ENCODE peak calls at places on chromosomes 3 and 15, in ten cellular contexts. P, T, Y, A, X, G, C, I, K and R are unnamed samples. For H3K4me1, the result is how much of the 10 kb centered on the place peaks cover.

GRCh38 chr3:65595222-65595996 is 443.3 kb downstream of the MAGI1 start:
- DNase-seq in P (no peak), T (no peak), Y (no peak), A (no peak), X (peak), G (no peak), C (no peak), I (no peak), K (no peak), R (no peak)

GRCh38 chr15:76006136-76006778 is 6.0 kb downstream of the NRG4 start:
- DNase-seq in P (no peak), T (no peak), Y (peak), A (no peak), X (peak), G (no peak), C (peak), I (no peak), K (no peak), R (no peak)

GRCh38 chr3:67624078-67624477 is 30.3 kb downstream of the SUCLG2 start:
- DNase-seq in P (no peak), T (no peak), Y (no peak), A (no peak), X (no peak), G (no peak), C (no peak), I (no peak), K (no peak), R (no peak)

GRCh38 chr3:175392653-175393052 is 533.5 kb downstream of the NAALADL2 start:
- DNase-seq in P (no peak), T (no peak), Y (no peak), A (no peak), X (no peak), G (no peak), C (peak), I (no peak), K (no peak), R (no peak)

GRCh38 chr15:69557340-69558137 is 104.9 kb downstream of the RPLP1 start:
- DNase-seq in P (no peak), T (peak), Y (peak), A (peak), X (peak), G (no peak), C (peak), I (no peak), K (no peak), R (peak)

GRCh38 chr3:154015307-154015706 is 105.9 kb upstream of the ARHGEF26 start:
- DNase-seq in P (no peak), T (no peak), Y (no peak), A (no peak), X (no peak), G (no peak), C (no peak), I (no peak), K (no peak), R (no peak)

GRCh38 chr3:65334045-65334665 is 646.4 kb upstream of the ADAMTS9 start:
- DNase-seq in P (no peak), T (no peak), Y (no peak), A (no peak), X (no peak), G (no peak), C (peak), I (no peak), K (peak), R (no peak)

GRCh38 chr3:90024986-90025385 is 917.6 kb downstream of the EPHA3 start:
- DNase-seq in P (no peak), T (no peak), Y (no peak), A (no peak), X (no peak), G (no peak), C (no peak), I (no peak), K (no peak), R (peak)

GRCh38 chr3:158918008-158918407 is 116.2 kb downstream of the MFSD1 start:
- DNase-seq in P (no peak), T (peak), Y (peak), A (peak), X (peak), G (no peak), C (peak), I (peak), K (peak), R (no peak)

GRCh38 chr3:126465928-126466564 is 9.6 kb downstream of the ZXDC start:
- DNase-seq in P (no peak), T (no peak), Y (peak), A (no peak), X (no peak), G (peak), C (no peak), I (no peak), K (no peak), R (no peak)

GRCh38 chr15:33612721-33613304 is 302.0 kb downstream of the RYR3 start:
- DNase-seq in P (no peak), T (no peak), Y (no peak), A (no peak), X (no peak), G (no peak), C (no peak), I (no peak), K (no peak), R (no peak)

GRCh38 chr15:82903511-82903910 is 49.0 kb downstream of the HOMER2 start:
- DNase-seq in P (no peak), T (no peak), Y (no peak), A (no peak), X (no peak), G (no peak), C (no peak), I (no peak), K (no peak), R (no peak)

GRCh38 chr3:40876019-40876418 is 323.3 kb upstream of the CTNNB1 start:
- DNase-seq in P (no peak), T (no peak), Y (no peak), A (no peak), X (no peak), G (no peak), C (no peak), I (no peak), K (no peak), R (peak)

GRCh38 chr3:40878464-40878905 is 320.8 kb upstream of the CTNNB1 start:
- DNase-seq in P (no peak), T (no peak), Y (no peak), A (no peak), X (no peak), G (no peak), C (no peak), I (no peak), K (peak), R (no peak)

GRCh38 chr3:40875581-40875980 is 323.7 kb upstream of the CTNNB1 start:
- DNase-seq in P (no peak), T (no peak), Y (no peak), A (no peak), X (no peak), G (no peak), C (no peak), I (no peak), K (no peak), R (no peak)

GRCh38 chr3:40876496-40876895 is 322.8 kb upstream of the CTNNB1 start:
- DNase-seq in P (no peak), T (no peak), Y (no peak), A (no peak), X (no peak), G (no peak), C (no peak), I (no peak), K (no peak), R (no peak)

DNA sequence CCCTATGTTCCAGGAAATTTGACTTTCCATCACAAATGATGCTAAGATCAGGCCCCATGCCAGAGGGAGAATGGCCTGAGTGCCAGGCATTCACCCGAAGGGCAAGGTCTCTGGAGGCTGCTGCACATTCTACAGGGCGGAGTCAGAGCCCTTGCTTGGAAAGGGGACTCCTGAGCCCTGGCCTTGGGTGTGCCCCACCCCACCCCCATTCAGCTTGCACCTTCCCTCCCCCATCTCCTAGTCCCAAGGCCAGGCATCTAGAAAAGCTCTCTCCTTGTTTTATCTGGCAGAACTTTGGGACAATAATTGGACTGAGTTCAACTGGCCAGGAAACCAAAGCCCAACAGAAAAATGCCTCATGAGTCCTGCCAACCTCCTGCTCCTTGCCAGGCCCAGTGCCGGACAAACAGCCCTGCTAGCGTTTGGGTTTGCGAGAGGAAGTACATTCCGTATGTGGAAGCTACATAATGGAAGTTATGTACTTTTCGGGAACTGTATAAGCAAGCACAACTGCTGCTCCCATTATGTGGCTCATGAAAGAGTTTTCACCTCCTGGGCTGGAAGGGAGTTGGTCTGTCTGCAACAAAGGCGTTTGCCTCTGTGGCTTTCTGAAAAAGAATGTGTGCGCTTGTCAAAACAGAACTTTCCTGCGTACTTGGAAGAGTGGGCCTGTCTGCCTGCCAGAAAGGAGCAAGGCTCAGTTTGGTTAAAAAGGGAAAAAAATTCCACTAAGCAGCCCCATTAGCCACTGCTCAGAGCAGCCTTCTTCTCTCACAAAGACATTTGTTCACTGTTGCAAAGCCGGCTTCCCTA is 321.4 kb upstream of the CTNNB1 start:
- DNase-seq in P (no peak), T (no peak), Y (peak), A (no peak), X (no peak), G (peak), C (peak), I (no peak), K (no peak), R (peak)
- H3K27ac ChIP-seq in P (peak), T (no peak), Y (peak), A (no peak), X (no peak), G (peak), C (no peak), I (no peak), K (no peak), R (peak)

GRCh38 chr3:119309591-119309990 is 15.4 kb downstream of the ARHGAP31 start:
- DNase-seq in P (no peak), T (no peak), Y (no peak), A (no peak), X (no peak), G (no peak), C (no peak), I (no peak), K (no peak), R (no peak)
- H3K4me1 ChIP-seq in P (under half), T (under half), Y (under half), A (under half), X (under half), G (under half), C (under half), I (under half), K (under half), R (half or more)

GRCh38 chr15:64702816-64703631 is 72.4 kb downstream of the RBPMS2 start:
- DNase-seq in P (peak), T (peak), Y (peak), A (peak), X (peak), G (peak), C (peak), I (peak), K (peak), R (peak)

GRCh38 chr15:64703632-64703959 is 71.8 kb downstream of the RBPMS2 start:
- DNase-seq in P (no peak), T (no peak), Y (no peak), A (no peak), X (peak), G (no peak), C (no peak), I (no peak), K (no peak), R (no peak)

GRCh38 chr15:64701482-64701881 is 73.9 kb downstream of the RBPMS2 start:
- DNase-seq in P (no peak), T (no peak), Y (no peak), A (no peak), X (no peak), G (no peak), C (no peak), I (no peak), K (no peak), R (no peak)

GRCh38 chr15:64699767-64700388 is 75.5 kb downstream of the RBPMS2 start:
- DNase-seq in P (no peak), T (no peak), Y (peak), A (no peak), X (peak), G (peak), C (peak), I (no peak), K (peak), R (no peak)

GRCh38 chr15:64701051-64701450 is 74.3 kb downstream of the RBPMS2 start:
- DNase-seq in P (no peak), T (no peak), Y (no peak), A (no peak), X (no peak), G (no peak), C (no peak), I (no peak), K (no peak), R (no peak)
- H3K27ac ChIP-seq in P (no peak), T (no peak), Y (peak), A (no peak), X (peak), G (peak), C (no peak), I (no peak), K (peak), R (no peak)

DNA sequence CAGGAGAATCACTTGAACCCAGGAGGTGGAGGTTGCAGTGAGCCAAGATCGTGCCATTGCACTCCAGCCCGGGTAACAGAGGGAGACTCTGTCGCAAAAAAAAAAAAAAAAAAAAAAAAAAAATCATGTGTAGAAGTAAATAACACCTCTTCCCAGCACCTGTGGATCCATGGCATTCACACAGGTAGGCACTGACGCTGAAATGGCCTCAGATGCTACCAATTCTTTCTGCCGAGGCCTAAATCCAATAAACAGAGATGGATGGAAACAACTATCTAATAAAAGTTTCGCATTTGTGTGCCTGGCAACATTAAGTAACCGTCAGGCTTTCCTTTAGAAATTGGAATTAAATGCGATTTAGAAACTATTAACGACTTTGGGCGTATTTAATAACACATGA is 10.3 kb upstream of the LRRC2 start:
- DNase-seq in P (no peak), T (no peak), Y (no peak), A (no peak), X (peak), G (no peak), C (no peak), I (no peak), K (no peak), R (no peak)
- H3K4me1 ChIP-seq in P (under half), T (under half), Y (under half), A (under half), X (under half), G (under half), C (under half), I (under half), K (under half), R (under half)

DNA sequence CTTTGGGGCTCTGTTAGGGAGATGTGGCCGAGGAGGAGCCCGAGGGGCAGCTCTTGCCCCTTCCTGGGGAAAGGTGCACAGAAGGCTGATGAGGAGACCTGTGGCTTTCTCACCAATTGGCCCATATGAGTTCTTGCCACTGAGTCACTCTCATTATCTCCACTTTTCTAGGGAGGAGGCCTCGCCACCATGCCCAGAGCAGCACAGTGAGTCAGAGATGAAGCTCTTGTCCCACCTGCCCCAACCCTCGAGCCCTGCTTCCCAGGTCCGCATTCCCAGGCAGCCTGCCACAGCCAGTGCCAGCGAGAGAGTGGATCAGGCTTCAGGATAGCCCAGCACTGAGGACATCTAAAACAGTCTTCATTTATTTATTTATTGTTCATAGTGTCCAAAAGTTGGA is 53.5 kb downstream of the AMOTL2 start:
- DNase-seq in P (no peak), T (peak), Y (no peak), A (no peak), X (no peak), G (peak), C (no peak), I (no peak), K (no peak), R (no peak)
- H3K27ac ChIP-seq in P (no peak), T (peak), Y (no peak), A (peak), X (no peak), G (no peak), C (no peak), I (no peak), K (no peak), R (no peak)

GRCh38 chr3:31561891-31562290 is 29.2 kb downstream of the STT3B start:
- DNase-seq in P (no peak), T (no peak), Y (no peak), A (no peak), X (peak), G (peak), C (no peak), I (no peak), K (no peak), R (no peak)
- H3K4me1 ChIP-seq in P (under half), T (under half), Y (under half), A (under half), X (under half), G (under half), C (under half), I (under half), K (under half), R (under half)